ENCODE peak calls at places on chromosomes 2 and 18, in four cellular contexts. S is iPS DF 6.9, B is heart right ventricle, U is osteoblast. E is an unnamed sample. For H3K27me3 and H3K9me3, the result is how much of the 10 kb centered on the place peaks cover.

GRCh38 chr18:41069166-41069565 is 885.9 kb upstream of the PIK3C3 start:
- DNase-seq in B (no peak), U (no peak), S (no peak), E (no peak)

GRCh38 chr2:228245601-228246000 is 64.1 kb upstream of the SPHKAP start:
- DNase-seq in U (no peak), S (no peak), B (no peak), E (no peak)

GRCh38 chr2:33457588-33458247 is 18.7 kb upstream of the RASGRP3 start:
- DNase-seq in B (no peak), S (no peak), U (peak), E (peak)

GRCh38 chr2:170690671-170691070 is 24.5 kb upstream of the SP5 start:
- DNase-seq in B (no peak), U (no peak), S (no peak), E (no peak)

GRCh38 chr2:201807452-201807980 is 1.2 kb downstream of the CDK15 start:
- DNase-seq in U (peak), B (peak), S (no peak), E (no peak)

GRCh38 chr2:133434962-133435668 is 133.1 kb downstream of the NCKAP5 start:
- DNase-seq in S (no peak), U (peak), B (peak), E (no peak)

GRCh38 chr2:8682719-8683667 is 1.1 kb downstream of the ID2 start:
- DNase-seq in S (no peak), U (peak), B (no peak), E (peak)

GRCh38 chr2:150234787-150235512 is 252.5 kb downstream of the RND3 start:
- DNase-seq in S (no peak), U (peak), B (no peak), E (no peak)

DNA sequence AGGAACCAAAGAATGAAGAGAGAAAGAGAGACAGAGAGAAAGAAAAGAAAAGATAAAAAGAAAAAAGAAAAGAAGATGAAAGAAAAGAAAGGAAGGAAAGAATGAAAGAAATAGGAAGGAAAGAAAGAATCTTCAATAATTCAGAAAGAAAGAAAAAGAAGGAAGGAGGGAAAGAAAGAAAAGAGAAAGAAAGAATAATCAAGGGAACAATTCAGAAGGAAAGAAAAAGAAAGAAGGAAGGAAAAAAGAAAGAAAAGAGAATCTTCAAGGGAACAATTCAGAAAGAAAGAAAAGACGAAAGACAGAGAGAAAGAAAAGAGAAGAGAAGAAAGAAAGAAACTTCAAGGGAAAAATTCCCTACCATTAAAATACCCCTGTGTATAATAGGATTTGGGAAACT is 5.6 kb upstream of the KCTD1 start:
- DNase-seq in B (no peak), S (no peak), U (no peak), E (no peak)
- H3K27me3 ChIP-seq in B (under half), S (under half), U (under half), E (under half)

GRCh38 chr2:234695981-234696380 is 199.1 kb upstream of the ARL4C start:
- DNase-seq in S (no peak), U (peak), B (no peak), E (no peak)
- H3K9me3 ChIP-seq in S (under half), U (under half), B (under half), E (under half)

GRCh38 chr2:238158018-238158806 is 558 bp upstream of the ERFE start:
- DNase-seq in S (no peak), B (no peak), U (peak), E (peak)
- H3K4me3 ChIP-seq in S (peak), B (peak), U (no peak), E (peak)

GRCh38 chr2:218869064-218869463 is 9.5 kb downstream of the WNT6 start:
- DNase-seq in B (no peak), U (no peak), S (no peak), E (no peak)

GRCh38 chr2:218865999-218866398 is 6.4 kb downstream of the WNT6 start:
- DNase-seq in U (no peak), B (no peak), S (no peak), E (no peak)

GRCh38 chr2:218865396-218865795 is 5.8 kb downstream of the WNT6 start:
- DNase-seq in U (no peak), S (no peak), B (no peak), E (no peak)

GRCh38 chr2:218870984-218871344 is 9.7 kb upstream of the WNT10A start:
- DNase-seq in B (peak), S (no peak), U (no peak), E (no peak)

DNA sequence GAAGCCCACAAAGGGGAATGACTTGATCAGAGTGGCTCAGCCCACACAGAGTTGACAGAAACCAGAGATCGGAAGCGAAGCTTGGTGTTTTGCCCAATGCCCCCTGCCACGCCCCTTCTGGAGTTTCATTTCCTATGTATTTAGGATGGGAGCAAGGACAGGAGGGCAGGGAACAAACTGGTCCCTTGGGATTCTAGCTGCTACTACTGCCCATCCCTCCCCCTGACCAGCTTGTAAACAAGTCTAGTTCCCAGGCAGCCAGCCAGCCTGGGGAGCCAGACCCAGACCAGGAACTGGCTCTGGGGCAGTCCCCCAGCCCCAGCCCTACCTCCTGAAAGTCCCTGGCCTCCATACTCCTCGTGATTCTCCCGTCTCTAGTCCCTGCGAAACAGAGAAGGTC is 8.3 kb downstream of the WNT6 start:
- DNase-seq in U (no peak), S (no peak), B (peak), E (no peak)
- H3K27me3 ChIP-seq in U (half or more), S (half or more), B (half or more), E (under half)

DNA sequence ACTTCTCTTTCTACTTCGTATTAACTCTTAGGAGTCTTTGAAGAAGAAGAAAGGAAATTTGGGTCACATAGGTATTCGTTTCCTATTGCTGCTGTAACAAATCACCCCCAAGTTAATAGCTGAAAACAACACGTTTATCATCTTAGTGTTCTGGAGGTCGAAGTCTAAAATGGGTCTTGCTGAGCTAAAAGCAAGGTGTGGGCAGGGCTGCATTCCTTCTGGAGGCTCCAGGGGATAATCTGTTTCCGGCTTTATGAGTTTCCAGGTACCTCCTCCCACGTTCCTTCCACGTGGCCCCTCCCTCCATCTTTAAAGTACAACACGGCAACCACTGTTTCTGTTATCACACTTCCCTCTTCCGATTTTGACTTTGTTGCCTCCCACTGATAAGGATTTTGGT is 233.5 kb upstream of the RBBP8 start:
- DNase-seq in S (no peak), B (no peak), U (no peak), E (no peak)
- H3K9me3 ChIP-seq in S (under half), B (under half), U (under half), E (under half)